ENCODE peak calls at places on chromosomes 12 and 14, in eight cellular contexts. One of them, this sample, is unnamed.
A peak's percentile ranks its signal among the peaks of the same experiment; 100 is the strongest.

GRCh38 chr12:20602671-20603402 is 92.3 kb upstream of the SLCO1C1 start:
- DNase-seq in GM23338: no peak
- DNase-seq in HepG2: no peak
- DNase-seq in K562: no peak
- DNase-seq in GM12878: no peak
- DNase-seq in A549: peak; percentile 18
- DNase-seq in SK-N-SH: no peak
- DNase-seq in HCT116: no peak
- DNase-seq in this sample: no peak

GRCh38 chr14:92490239-92490959 is 23.2 kb upstream of the RIN3 start:
- DNase-seq in K562: no peak
- DNase-seq in HepG2: no peak
- DNase-seq in GM23338: no peak
- DNase-seq in SK-N-SH: no peak
- DNase-seq in GM12878: no peak
- DNase-seq in A549: no peak
- DNase-seq in HCT116: no peak
- DNase-seq in this sample: no peak

GRCh38 chr12:128388461-128388921 is 121.5 kb downstream of the TMEM132C start:
- DNase-seq in GM23338: no peak
- DNase-seq in SK-N-SH: no peak
- DNase-seq in HCT116: no peak
- DNase-seq in A549: no peak
- DNase-seq in HepG2: no peak
- DNase-seq in K562: no peak
- DNase-seq in GM12878: no peak
- DNase-seq in this sample: no peak

GRCh38 chr14:78933948-78934524 is 763.9 kb downstream of the NRXN3 start:
- DNase-seq in K562: peak; percentile 9
- DNase-seq in A549: peak; percentile 31
- DNase-seq in SK-N-SH: peak; percentile 43
- DNase-seq in HepG2: peak; percentile 12
- DNase-seq in GM12878: no peak
- DNase-seq in GM23338: peak; percentile 32
- DNase-seq in HCT116: no peak
- DNase-seq in this sample: no peak

GRCh38 chr12:6266431-6267006 is 44.0 kb upstream of the PLEKHG6 start:
- DNase-seq in A549: no peak
- DNase-seq in HCT116: no peak
- DNase-seq in GM12878: no peak
- DNase-seq in HepG2: no peak
- DNase-seq in K562: no peak
- DNase-seq in SK-N-SH: no peak
- DNase-seq in GM23338: no peak
- DNase-seq in this sample: no peak

GRCh38 chr14:103023881-103024473 is 33.4 kb downstream of the CDC42BPB start:
- DNase-seq in SK-N-SH: peak; percentile 61
- DNase-seq in HCT116: no peak
- DNase-seq in HepG2: no peak
- DNase-seq in GM23338: no peak
- DNase-seq in A549: no peak
- DNase-seq in GM12878: no peak
- DNase-seq in K562: no peak
- DNase-seq in this sample: no peak

GRCh38 chr12:113242018-113242418 is 20.8 kb downstream of the TPCN1 start:
- DNase-seq in SK-N-SH: no peak
- DNase-seq in HCT116: no peak
- DNase-seq in K562: no peak
- DNase-seq in A549: no peak
- DNase-seq in HepG2: no peak
- DNase-seq in GM23338: no peak
- DNase-seq in GM12878: no peak
- DNase-seq in this sample: peak; percentile 77

GRCh38 chr14:88604213-88604612 is 41.4 kb downstream of the ZC3H14 start:
- DNase-seq in HepG2: no peak
- DNase-seq in A549: no peak
- DNase-seq in HCT116: no peak
- DNase-seq in GM12878: no peak
- DNase-seq in GM23338: peak; percentile 9
- DNase-seq in K562: no peak
- DNase-seq in SK-N-SH: no peak
- DNase-seq in this sample: no peak

GRCh38 chr12:32034045-32034444 is 72.6 kb upstream of the BICD1 start:
- DNase-seq in HCT116: no peak
- DNase-seq in HepG2: no peak
- DNase-seq in GM12878: no peak
- DNase-seq in SK-N-SH: no peak
- DNase-seq in K562: no peak
- DNase-seq in A549: no peak
- DNase-seq in GM23338: no peak
- DNase-seq in this sample: no peak

GRCh38 chr12:3003593-3003992 is 44.4 kb downstream of the TEAD4 start:
- DNase-seq in HCT116: no peak
- DNase-seq in SK-N-SH: no peak
- DNase-seq in HepG2: no peak
- DNase-seq in GM12878: no peak
- DNase-seq in K562: no peak
- DNase-seq in GM23338: peak; percentile 39
- DNase-seq in A549: no peak
- DNase-seq in this sample: no peak

GRCh38 chr12:106766393-106766826 is 8.1 kb upstream of the RIC8B start:
- DNase-seq in HCT116: no peak
- DNase-seq in A549: no peak
- DNase-seq in HepG2: no peak
- DNase-seq in GM12878: no peak
- DNase-seq in GM23338: no peak
- DNase-seq in SK-N-SH: no peak
- DNase-seq in K562: no peak
- DNase-seq in this sample: no peak

GRCh38 chr12:5102261-5102789 is 58.6 kb downstream of the KCNA5 start:
- DNase-seq in GM12878: no peak
- DNase-seq in GM23338: no peak
- DNase-seq in A549: no peak
- DNase-seq in HCT116: no peak
- DNase-seq in HepG2: no peak
- DNase-seq in SK-N-SH: no peak
- DNase-seq in K562: no peak
- DNase-seq in this sample: no peak

GRCh38 chr14:66509874-66510273 is 1.9 kb downstream of the GPHN start:
- DNase-seq in K562: no peak
- DNase-seq in SK-N-SH: no peak
- DNase-seq in GM12878: no peak
- DNase-seq in HepG2: no peak
- DNase-seq in A549: no peak
- DNase-seq in HCT116: no peak
- DNase-seq in GM23338: peak; percentile 26
- DNase-seq in this sample: no peak

GRCh38 chr12:82413994-82414393 is 55.7 kb downstream of the METTL25 start:
- DNase-seq in A549: no peak
- DNase-seq in GM12878: no peak
- DNase-seq in HCT116: no peak
- DNase-seq in GM23338: no peak
- DNase-seq in SK-N-SH: no peak
- DNase-seq in HepG2: no peak
- DNase-seq in K562: no peak
- DNase-seq in this sample: no peak

GRCh38 chr14:94113908-94114588 is 3.5 kb downstream of the IFI27 start:
- DNase-seq in K562: no peak
- DNase-seq in GM12878: no peak
- DNase-seq in HepG2: no peak
- DNase-seq in SK-N-SH: no peak
- DNase-seq in A549: no peak
- DNase-seq in HCT116: no peak
- DNase-seq in GM23338: no peak
- DNase-seq in this sample: no peak

GRCh38 chr12:2631613-2632350 is 163.0 kb upstream of the FKBP4 start:
- DNase-seq in GM23338: no peak
- DNase-seq in HCT116: no peak
- DNase-seq in HepG2: no peak
- DNase-seq in SK-N-SH: no peak
- DNase-seq in A549: no peak
- DNase-seq in GM12878: no peak
- DNase-seq in K562: no peak
- DNase-seq in this sample: no peak

GRCh38 chr12:89936631-89937030 is 228.0 kb upstream of the ATP2B1 start:
- DNase-seq in A549: no peak
- DNase-seq in GM23338: no peak
- DNase-seq in GM12878: no peak
- DNase-seq in HCT116: no peak
- DNase-seq in HepG2: no peak
- DNase-seq in K562: no peak
- DNase-seq in SK-N-SH: peak; percentile 33
- DNase-seq in this sample: no peak

GRCh38 chr12:9334026-9334692 is 126.0 kb upstream of the PZP start:
- DNase-seq in GM12878: no peak
- DNase-seq in GM23338: no peak
- DNase-seq in HCT116: no peak
- DNase-seq in SK-N-SH: no peak
- DNase-seq in K562: no peak
- DNase-seq in A549: no peak
- DNase-seq in HepG2: peak; percentile 27
- DNase-seq in this sample: peak; percentile 87

GRCh38 chr12:15528666-15529065 is 206.4 kb downstream of the PTPRO start:
- DNase-seq in GM12878: no peak
- DNase-seq in GM23338: no peak
- DNase-seq in A549: no peak
- DNase-seq in SK-N-SH: no peak
- DNase-seq in K562: no peak
- DNase-seq in HepG2: no peak
- DNase-seq in HCT116: no peak
- DNase-seq in this sample: no peak

GRCh38 chr12:9687228-9687627 is 17.7 kb downstream of the CLEC2D start:
- DNase-seq in HepG2: no peak
- DNase-seq in GM23338: peak; percentile 41
- DNase-seq in SK-N-SH: no peak
- DNase-seq in A549: no peak
- DNase-seq in HCT116: peak; percentile 24
- DNase-seq in K562: peak; percentile 19
- DNase-seq in GM12878: no peak
- DNase-seq in this sample: no peak

GRCh38 chr14:35215110-35215872 is 76.9 kb upstream of the PSMA6 start:
- DNase-seq in SK-N-SH: no peak
- DNase-seq in A549: peak; percentile 36
- DNase-seq in HepG2: peak; percentile 57
- DNase-seq in HCT116: peak; percentile 38
- DNase-seq in GM12878: no peak
- DNase-seq in GM23338: peak; percentile 63
- DNase-seq in K562: no peak
- DNase-seq in this sample: no peak

GRCh38 chr14:50835280-50835679 is 4.3 kb upstream of the NIN start:
- DNase-seq in HepG2: peak; percentile 61
- DNase-seq in GM23338: no peak
- DNase-seq in SK-N-SH: no peak
- DNase-seq in GM12878: peak; percentile 79
- DNase-seq in HCT116: no peak
- DNase-seq in K562: no peak
- DNase-seq in A549: no peak
- DNase-seq in this sample: no peak

GRCh38 chr12:106973545-106973944 is 13.4 kb downstream of the MTERF2 start:
- DNase-seq in SK-N-SH: no peak
- DNase-seq in HCT116: no peak
- DNase-seq in GM23338: no peak
- DNase-seq in A549: no peak
- DNase-seq in K562: no peak
- DNase-seq in GM12878: no peak
- DNase-seq in HepG2: no peak
- DNase-seq in this sample: no peak

GRCh38 chr14:99309220-99309766 is 37.3 kb upstream of the BCL11B start:
- DNase-seq in K562: no peak
- DNase-seq in HepG2: no peak
- DNase-seq in GM23338: no peak
- DNase-seq in GM12878: no peak
- DNase-seq in SK-N-SH: no peak
- DNase-seq in HCT116: no peak
- DNase-seq in A549: no peak
- DNase-seq in this sample: no peak

GRCh38 chr14:20262642-20263128 is 23.6 kb downstream of the OR11H4 start:
- DNase-seq in GM12878: peak; percentile 43
- DNase-seq in K562: no peak
- DNase-seq in SK-N-SH: no peak
- DNase-seq in GM23338: peak; percentile 54
- DNase-seq in HepG2: no peak
- DNase-seq in A549: no peak
- DNase-seq in HCT116: peak; percentile 6
- DNase-seq in this sample: no peak

GRCh38 chr14:27557445-27557844 is 959.6 kb upstream of the NOVA1 start:
- DNase-seq in GM12878: no peak
- DNase-seq in SK-N-SH: no peak
- DNase-seq in A549: no peak
- DNase-seq in K562: no peak
- DNase-seq in HCT116: no peak
- DNase-seq in GM23338: no peak
- DNase-seq in HepG2: no peak
- DNase-seq in this sample: no peak
- TF ChIP-seq REST in GM12878: no peak
- TF ChIP-seq REST in SK-N-SH: no peak
- TF ChIP-seq REST in A549: no peak
- TF ChIP-seq REST in K562: no peak
- TF ChIP-seq REST in HCT116: no peak
- TF ChIP-seq REST in GM23338: no peak
- TF ChIP-seq REST in HepG2: no peak
- TF ChIP-seq REST in this sample: no peak

GRCh38 chr12:131223791-131224567 is 270.3 kb downstream of the ADGRD1 start:
- DNase-seq in GM23338: peak; percentile 83
- DNase-seq in K562: peak; percentile 97
- DNase-seq in HepG2: no peak
- DNase-seq in SK-N-SH: peak; percentile 51
- DNase-seq in GM12878: no peak
- DNase-seq in HCT116: peak; percentile 81
- DNase-seq in A549: no peak
- DNase-seq in this sample: no peak
- TF ChIP-seq CTCF in GM23338: peak; percentile 61
- TF ChIP-seq CTCF in K562: no peak
- TF ChIP-seq CTCF in HepG2: no peak
- TF ChIP-seq CTCF in SK-N-SH: no peak
- TF ChIP-seq CTCF in GM12878: no peak
- TF ChIP-seq CTCF in HCT116: no peak
- TF ChIP-seq CTCF in A549: no peak
- TF ChIP-seq CTCF in this sample: no peak

GRCh38 chr12:51172515-51173431 is at the start of gene TFCP2:
- DNase-seq in K562: peak; percentile 96
- DNase-seq in HepG2: peak; percentile 93
- DNase-seq in A549: peak; percentile 98
- DNase-seq in SK-N-SH: peak; percentile 93
- DNase-seq in GM12878: peak; percentile 82
- DNase-seq in GM23338: peak; percentile 97
- DNase-seq in HCT116: peak; percentile 97
- DNase-seq in this sample: peak; percentile 97
- H3K4me3 ChIP-seq in K562: peak within 1 kb of the TSS; percentile 58
- H3K4me3 ChIP-seq in HepG2: peak within 1 kb of the TSS; percentile 96
- H3K4me3 ChIP-seq in A549: peak within 1 kb of the TSS; percentile 70
- H3K4me3 ChIP-seq in SK-N-SH: peak within 1 kb of the TSS; percentile 73
- H3K4me3 ChIP-seq in GM12878: peak within 1 kb of the TSS; percentile 97
- H3K4me3 ChIP-seq in GM23338: peak within 1 kb of the TSS; percentile 98
- H3K4me3 ChIP-seq in HCT116: peak within 1 kb of the TSS; percentile 98
- H3K4me3 ChIP-seq in this sample: peak within 1 kb of the TSS; percentile 98

DNA sequence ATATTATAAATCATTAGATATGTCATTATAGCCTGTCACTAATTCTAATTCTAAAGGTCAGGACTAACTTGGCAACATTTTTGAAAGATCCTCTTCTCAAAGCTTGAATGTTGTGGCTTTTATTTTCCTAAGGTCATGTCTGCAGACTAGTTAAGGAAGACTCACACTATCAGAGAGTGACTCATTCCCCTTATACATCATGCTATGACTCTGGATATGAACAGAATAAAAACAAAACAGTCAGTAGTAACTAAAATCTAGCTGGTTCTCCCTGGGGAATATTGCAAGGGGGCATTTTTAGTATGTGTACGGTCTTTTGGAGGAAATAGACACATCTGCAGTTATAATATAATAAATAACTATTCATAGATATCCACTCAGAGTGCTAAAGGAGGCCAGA is 170.6 kb downstream of the SLC2A13 start:
- DNase-seq in A549: no peak
- DNase-seq in K562: no peak
- DNase-seq in HepG2: no peak
- DNase-seq in SK-N-SH: no peak
- DNase-seq in HCT116: no peak
- DNase-seq in GM12878: no peak
- DNase-seq in GM23338: no peak
- DNase-seq in this sample: no peak
- TF ChIP-seq REST in A549: no peak
- TF ChIP-seq REST in K562: no peak
- TF ChIP-seq REST in HepG2: no peak
- TF ChIP-seq REST in SK-N-SH: no peak
- TF ChIP-seq REST in HCT116: no peak
- TF ChIP-seq REST in GM12878: no peak
- TF ChIP-seq REST in GM23338: no peak
- TF ChIP-seq REST in this sample: no peak

This sample was measured in HL-60.